ENCODE peak calls at places on chromosomes 5 and 9, in four cellular contexts. One of them, this sample, is unnamed.

GRCh38 chr5:135310328-135310989 is 88.6 kb downstream of the MACROH2A1 start:
- DNase-seq in HepG2: no peak
- DNase-seq in H1: no peak
- DNase-seq in SK-N-SH: no peak
- DNase-seq in this sample: no peak

GRCh38 chr9:109478204-109478563 is 19.9 kb downstream of the PTPN3 start:
- DNase-seq in H1: no peak
- DNase-seq in SK-N-SH: no peak
- DNase-seq in HepG2: no peak
- DNase-seq in this sample: no peak

GRCh38 chr5:103148213-103148612 is 28.1 kb downstream of the PPIP5K2 start:
- DNase-seq in HepG2: no peak
- DNase-seq in H1: no peak
- DNase-seq in SK-N-SH: no peak
- DNase-seq in this sample: no peak

GRCh38 chr5:68688547-68688946 is 405.3 kb upstream of the SLC30A5 start:
- DNase-seq in H1: no peak
- DNase-seq in HepG2: no peak
- DNase-seq in SK-N-SH: no peak
- DNase-seq in this sample: no peak

GRCh38 chr5:6181147-6181729 is 197.1 kb downstream of the MED10 start:
- DNase-seq in H1: no peak
- DNase-seq in SK-N-SH: no peak
- DNase-seq in HepG2: no peak
- DNase-seq in this sample: no peak

GRCh38 chr5:143923634-143924265 is 111.8 kb downstream of the HMHB1 start:
- DNase-seq in HepG2: no peak
- DNase-seq in SK-N-SH: no peak
- DNase-seq in H1: no peak
- DNase-seq in this sample: no peak

GRCh38 chr5:91794856-91795548 is 411.9 kb upstream of the ARRDC3 start:
- DNase-seq in SK-N-SH: no peak
- DNase-seq in H1: no peak
- DNase-seq in HepG2: peak
- DNase-seq in this sample: no peak

GRCh38 chr5:138884094-138884493 is 9.0 kb upstream of the LRRTM2 start:
- DNase-seq in H1: no peak
- DNase-seq in SK-N-SH: no peak
- DNase-seq in HepG2: no peak
- DNase-seq in this sample: no peak

GRCh38 chr5:53607896-53608295 is 47.5 kb downstream of the NDUFS4 start:
- DNase-seq in H1: no peak
- DNase-seq in HepG2: no peak
- DNase-seq in SK-N-SH: no peak
- DNase-seq in this sample: no peak

GRCh38 chr5:150512368-150512747 is 4.4 kb downstream of the NDST1 start:
- DNase-seq in SK-N-SH: no peak
- DNase-seq in H1: no peak
- DNase-seq in HepG2: no peak
- DNase-seq in this sample: no peak

GRCh38 chr5:157547909-157548512 is 27.6 kb downstream of the ADAM19 start:
- DNase-seq in SK-N-SH: no peak
- DNase-seq in HepG2: no peak
- DNase-seq in H1: no peak
- DNase-seq in this sample: no peak

DNA sequence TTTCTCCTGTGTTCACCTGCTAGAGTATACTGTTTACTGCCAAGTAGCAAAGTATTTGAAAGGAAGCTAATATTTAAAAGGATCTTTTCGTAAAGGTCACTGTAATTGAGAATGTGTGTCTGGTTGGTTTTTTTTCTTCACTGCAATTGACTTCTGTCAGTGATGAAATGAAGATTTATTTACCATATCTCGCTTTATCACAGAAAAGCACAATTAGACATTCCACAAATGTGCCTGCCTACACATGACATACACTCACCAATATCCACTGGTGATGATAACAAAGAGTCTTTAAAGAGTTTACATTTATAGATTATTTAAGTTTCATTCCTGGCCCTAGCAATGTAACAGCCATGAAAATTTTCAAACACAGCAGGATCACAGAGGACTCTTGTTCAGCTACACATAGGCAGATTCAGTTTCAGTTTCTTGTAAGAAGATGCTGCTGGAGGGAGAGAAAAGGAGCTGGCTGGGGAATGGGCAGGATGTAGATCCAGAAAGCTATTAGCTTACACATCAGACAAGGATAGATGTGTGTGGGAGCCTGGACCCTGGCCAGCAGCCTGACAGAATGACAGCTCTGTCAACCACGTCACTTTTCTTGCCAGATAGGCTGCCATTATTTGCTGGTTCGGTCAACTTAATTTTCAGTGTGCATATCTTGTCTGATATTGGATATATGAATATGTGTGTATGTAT is 104.0 kb downstream of the GDNF start:
- DNase-seq in H1: no peak
- DNase-seq in HepG2: no peak
- DNase-seq in SK-N-SH: no peak
- DNase-seq in this sample: no peak
- TF ChIP-seq TCF12 in H1: no peak
- TF ChIP-seq TCF12 in HepG2: no peak
- TF ChIP-seq TCF12 in SK-N-SH: no peak
- TF ChIP-seq TCF12 in this sample: no peak

GRCh38 chr9:111588846-111589245 is 10.6 kb downstream of the PTGR1 start:
- DNase-seq in H1: no peak
- DNase-seq in HepG2: no peak
- DNase-seq in SK-N-SH: no peak
- DNase-seq in this sample: no peak

GRCh38 chr9:111586378-111586777 is 13.1 kb downstream of the PTGR1 start:
- DNase-seq in HepG2: no peak
- DNase-seq in SK-N-SH: no peak
- DNase-seq in H1: no peak
- DNase-seq in this sample: no peak

DNA sequence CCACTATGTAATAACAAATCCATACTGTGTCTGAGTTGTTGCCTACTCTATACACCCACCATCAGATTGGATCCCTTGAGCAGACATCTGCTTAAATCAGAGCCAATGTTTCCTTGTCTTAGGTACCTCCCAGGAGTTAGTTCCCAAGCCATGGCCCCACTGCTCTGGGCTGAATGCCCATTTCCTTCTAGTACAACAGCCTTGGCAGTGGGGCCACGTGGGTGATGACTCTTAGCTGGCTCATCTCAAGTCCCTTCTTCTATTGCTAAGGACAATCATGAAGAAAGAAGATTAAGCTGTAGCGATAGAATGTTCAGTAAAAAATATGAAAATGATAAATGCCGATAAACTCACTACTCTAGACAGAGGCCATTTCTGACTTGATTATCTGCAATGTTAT is 16.6 kb downstream of the PTGR1 start:
- DNase-seq in H1: no peak
- DNase-seq in SK-N-SH: no peak
- DNase-seq in HepG2: no peak
- DNase-seq in this sample: no peak
- TF ChIP-seq TCF12 in H1: no peak
- TF ChIP-seq TCF12 in SK-N-SH: no peak
- TF ChIP-seq TCF12 in HepG2: no peak
- TF ChIP-seq TCF12 in this sample: no peak

DNA sequence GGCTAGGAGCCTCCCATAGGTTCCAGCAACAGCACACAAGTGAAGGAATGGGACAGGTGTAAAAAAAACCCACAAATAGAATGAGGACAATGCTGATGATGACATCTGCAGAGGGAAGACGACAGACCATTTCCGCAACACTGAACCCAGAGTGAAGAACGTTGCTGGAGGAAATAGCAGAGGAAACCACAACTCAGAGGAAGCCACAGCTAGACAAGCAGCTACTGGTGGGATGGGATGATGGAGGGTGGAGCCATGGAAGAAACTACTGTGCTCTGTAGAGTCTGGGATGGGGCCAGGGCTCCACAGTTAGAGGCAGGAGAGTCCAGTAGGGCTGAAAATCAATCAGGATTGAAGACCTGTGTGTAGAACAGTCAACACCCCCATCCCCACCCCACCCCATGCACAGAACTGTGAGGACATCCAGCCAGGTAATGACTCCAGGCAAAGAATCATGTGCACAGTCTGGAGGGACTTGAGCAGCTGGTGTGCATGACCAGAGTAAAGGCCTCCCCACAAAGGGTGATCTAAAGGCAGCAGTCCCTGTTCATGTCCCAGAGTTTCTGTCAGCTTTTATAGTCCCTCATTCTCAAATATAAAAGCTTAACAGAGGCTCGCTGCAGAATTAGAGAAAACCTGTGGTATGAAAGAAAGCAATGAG is 65.2 kb upstream of the SPIN1 start:
- DNase-seq in HepG2: no peak
- DNase-seq in SK-N-SH: no peak
- DNase-seq in H1: no peak
- DNase-seq in this sample: no peak
- TF ChIP-seq TCF12 in HepG2: no peak
- TF ChIP-seq TCF12 in SK-N-SH: no peak
- TF ChIP-seq TCF12 in H1: no peak
- TF ChIP-seq TCF12 in this sample: no peak

GRCh38 chr9:79670269-79670961 is 98.7 kb downstream of the TLE4 start:
- DNase-seq in HepG2: no peak
- DNase-seq in H1: no peak
- DNase-seq in SK-N-SH: no peak
- DNase-seq in this sample: no peak
- TF ChIP-seq TCF12 in HepG2: no peak
- TF ChIP-seq TCF12 in H1: no peak
- TF ChIP-seq TCF12 in SK-N-SH: no peak
- TF ChIP-seq TCF12 in this sample: no peak

This sample was measured in GM12878.